ENCODE peak calls at places on chromosomes 4 and X, in ten cellular contexts. Y, T, F, S, W, Q, D, E, P and G are unnamed samples.

GRCh38 chr4:170139764-170140163 is 50.0 kb upstream of the AADAT start:
- DNase-seq in Y (no peak), T (no peak), F (no peak), S (no peak), W (peak; percentile 37), Q (no peak), D (no peak), E (peak; percentile 39), P (no peak), G (no peak)

GRCh38 chr4:39048291-39048690 is 13.7 kb upstream of the KLHL5 start:
- DNase-seq in Y (no peak), T (no peak), F (no peak), S (no peak), W (peak; percentile 26), Q (no peak), D (no peak), E (peak; percentile 9), P (no peak), G (no peak)

GRCh38 chrX:69189972-69190371 is 24.7 kb upstream of the PJA1 start:
- DNase-seq in Y (no peak), T (no peak), F (no peak), S (no peak), W (no peak), Q (no peak), D (no peak), E (no peak), P (no peak), G (no peak)

GRCh38 chr4:66574145-66574978 is 904.1 kb upstream of the EPHA5 start:
- DNase-seq in Y (peak; percentile 2), T (no peak), F (no peak), S (no peak), W (peak; percentile 65), Q (no peak), D (no peak), E (peak; percentile 87), P (no peak), G (no peak)

GRCh38 chr4:186414365-186414764 is 141.0 kb downstream of the MTNR1A start:
- DNase-seq in Y (no peak), T (no peak), F (no peak), S (no peak), W (no peak), Q (no peak), D (no peak), E (no peak), P (no peak), G (no peak)

GRCh38 chr4:159308571-159309340 is 205.9 kb downstream of the RAPGEF2 start:
- DNase-seq in Y (peak; percentile 32), T (no peak), F (no peak), S (no peak), W (peak; percentile 62), Q (no peak), D (no peak), E (peak; percentile 77), P (no peak), G (no peak)

GRCh38 chrX:153645151-153645550 is 1.9 kb upstream of the DUSP9 start:
- DNase-seq in Y (no peak), T (no peak), F (no peak), S (no peak), W (no peak), Q (no peak), D (no peak), E (no peak), P (no peak), G (no peak)

GRCh38 chr4:3480528-3481112 is 17.5 kb downstream of the DOK7 start:
- DNase-seq in Y (peak; percentile 78), T (peak; percentile 56), F (peak; percentile 64), S (peak; percentile 69), W (peak; percentile 63), Q (peak; percentile 78), D (peak; percentile 80), E (peak; percentile 74), P (peak; percentile 68), G (peak; percentile 35)

GRCh38 chr4:138199568-138200235 is 42.4 kb downstream of the SLC7A11 start:
- DNase-seq in Y (peak; percentile 36), T (no peak), F (no peak), S (no peak), W (peak; percentile 33), Q (peak; percentile 40), D (no peak), E (peak; percentile 22), P (no peak), G (no peak)

GRCh38 chr4:102757681-102758080 is 3.1 kb downstream of the MANBA start:
- DNase-seq in Y (no peak), T (no peak), F (no peak), S (no peak), W (no peak), Q (no peak), D (no peak), E (no peak), P (no peak), G (no peak)

GRCh38 chr4:81635747-81636146 is 164.0 kb upstream of the RASGEF1B start:
- DNase-seq in Y (peak; percentile 25), T (no peak), F (no peak), S (no peak), W (no peak), Q (peak; percentile 71), D (no peak), E (no peak), P (no peak), G (peak; percentile 15)

GRCh38 chr4:54281060-54281781 is 52.1 kb downstream of the PDGFRA start:
- DNase-seq in Y (peak; percentile 39), T (no peak), F (no peak), S (no peak), W (peak; percentile 93), Q (peak; percentile 12), D (no peak), E (peak; percentile 96), P (no peak), G (no peak)

GRCh38 chr4:5813882-5814255 is 79.0 kb downstream of the CRMP1 start:
- DNase-seq in Y (no peak), T (no peak), F (no peak), S (no peak), W (no peak), Q (no peak), D (no peak), E (no peak), P (no peak), G (no peak)

GRCh38 chr4:114921191-114921590 is 192.2 kb downstream of the NDST4 start:
- DNase-seq in Y (no peak), T (no peak), F (no peak), S (no peak), W (no peak), Q (no peak), D (no peak), E (no peak), P (no peak), G (no peak)

GRCh38 chrX:106612403-106612789 is 618 bp downstream of the RADX start:
- DNase-seq in Y (peak; percentile 35), T (no peak), F (no peak), S (no peak), W (no peak), Q (no peak), D (no peak), E (no peak), P (no peak), G (no peak)

GRCh38 chr4:110309686-110310085 is 111.3 kb upstream of the ELOVL6 start:
- DNase-seq in Y (no peak), T (no peak), F (no peak), S (no peak), W (peak; percentile 2), Q (no peak), D (no peak), E (peak; percentile 48), P (no peak), G (no peak)

GRCh38 chr4:1323635-1324442 is 23.2 kb upstream of the UVSSA start:
- DNase-seq in Y (peak; percentile 87), T (no peak), F (no peak), S (no peak), W (peak; percentile 97), Q (no peak), D (no peak), E (peak; percentile 93), P (no peak), G (no peak)

GRCh38 chr4:147110968-147111367 is 165.3 kb upstream of the TTC29 start:
- DNase-seq in Y (no peak), T (no peak), F (no peak), S (no peak), W (peak; percentile 47), Q (no peak), D (no peak), E (peak; percentile 42), P (no peak), G (no peak)